ENCODE peak calls at places on chromosomes 3 and 15, in six cellular contexts. D, C, K, R, S and O are unnamed samples. For H3K4me1, the result is how much of the 10 kb centered on the place peaks cover.

GRCh38 chr15:70033529-70034140 is 64.1 kb downstream of the TLE3 start:
- DNase-seq in D (peak), K (no peak), C (no peak), R (no peak), S (no peak), O (no peak)

GRCh38 chr3:106435899-106436453 is 567.2 kb upstream of the CBLB start:
- DNase-seq in C (no peak), S (no peak), D (no peak), R (no peak), K (no peak), O (no peak)

GRCh38 chr15:50075292-50075691 is 43.7 kb downstream of the ATP8B4 start:
- DNase-seq in K (no peak), S (no peak), C (no peak), R (no peak), D (no peak), O (no peak)

GRCh38 chr3:48885753-48886152 is 12.9 kb downstream of the SLC25A20 start:
- DNase-seq in D (no peak), R (no peak), K (no peak), C (no peak), S (no peak), O (no peak)

GRCh38 chr3:188918086-188918485 is 253.7 kb upstream of the TPRG1 start:
- DNase-seq in R (no peak), D (no peak), S (no peak), C (no peak), K (no peak), O (no peak)

GRCh38 chr3:41307065-41307464 is 107.8 kb downstream of the CTNNB1 start:
- DNase-seq in S (no peak), K (no peak), C (no peak), D (no peak), R (no peak), O (no peak)

GRCh38 chr3:113983544-113983943 is 35.7 kb downstream of the ZDHHC23 start:
- DNase-seq in R (no peak), S (no peak), C (no peak), D (no peak), K (no peak), O (no peak)

GRCh38 chr3:4943553-4943952 is 35.7 kb upstream of the BHLHE40 start:
- DNase-seq in R (no peak), C (peak), D (no peak), S (no peak), K (no peak), O (no peak)

GRCh38 chr3:151144756-151145155 is 58.3 kb downstream of the GPR171 start:
- DNase-seq in R (no peak), C (no peak), K (no peak), D (no peak), S (no peak), O (no peak)

GRCh38 chr15:73078722-73079121 is 26.5 kb downstream of the NEO1 start:
- DNase-seq in D (no peak), C (no peak), K (no peak), S (no peak), R (no peak), O (no peak)

GRCh38 chr3:20747736-20748135 is 561.7 kb upstream of the SGO1 start:
- DNase-seq in C (no peak), D (no peak), R (no peak), K (no peak), S (no peak), O (no peak)

GRCh38 chr15:86444527-86444926 is 364.9 kb downstream of the AGBL1 start:
- DNase-seq in S (no peak), C (no peak), D (no peak), K (no peak), R (no peak), O (no peak)

GRCh38 chr15:94119923-94120775 is 111.2 kb upstream of the MCTP2 start:
- DNase-seq in S (peak), R (no peak), C (peak), D (peak), K (peak), O (no peak)

GRCh38 chr3:128702391-128702790 is 23.6 kb upstream of the RAB7A start:
- DNase-seq in S (no peak), D (no peak), C (no peak), K (no peak), R (no peak), O (no peak)

GRCh38 chr3:69776926-69777581 is 37.8 kb downstream of the MITF start:
- DNase-seq in C (no peak), R (no peak), K (no peak), D (no peak), S (no peak), O (no peak)

GRCh38 chr3:151962371-151962770 is 88.9 kb downstream of the SUCNR1 start:
- DNase-seq in D (no peak), R (no peak), S (no peak), K (no peak), C (no peak), O (no peak)

DNA sequence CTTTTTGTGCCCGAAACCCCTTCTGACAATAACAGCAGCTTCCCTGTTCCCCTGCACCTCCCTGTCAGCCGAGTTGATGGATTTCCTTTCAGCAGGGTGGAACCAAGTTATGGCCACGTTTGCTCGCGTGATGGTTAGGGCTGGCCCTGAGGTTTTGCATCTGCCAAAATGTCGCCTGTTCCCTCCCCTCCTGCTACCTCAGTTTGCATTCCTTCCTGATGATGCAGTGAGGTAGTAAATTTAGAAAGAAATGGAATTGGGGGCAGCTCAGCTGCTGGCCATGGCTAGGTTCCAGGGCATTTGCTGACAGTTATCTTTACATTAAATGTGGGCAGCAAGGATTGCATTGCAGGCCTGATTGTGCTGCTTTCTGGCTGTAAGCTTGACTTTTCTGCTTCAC is 13.2 kb downstream of the LIMD1 start:
- DNase-seq in K (no peak), D (no peak), S (no peak), C (no peak), R (no peak), O (no peak)
- H3K4me1 ChIP-seq in K (under half), D (under half), S (under half), C (half or more), R (half or more), O (under half)

DNA sequence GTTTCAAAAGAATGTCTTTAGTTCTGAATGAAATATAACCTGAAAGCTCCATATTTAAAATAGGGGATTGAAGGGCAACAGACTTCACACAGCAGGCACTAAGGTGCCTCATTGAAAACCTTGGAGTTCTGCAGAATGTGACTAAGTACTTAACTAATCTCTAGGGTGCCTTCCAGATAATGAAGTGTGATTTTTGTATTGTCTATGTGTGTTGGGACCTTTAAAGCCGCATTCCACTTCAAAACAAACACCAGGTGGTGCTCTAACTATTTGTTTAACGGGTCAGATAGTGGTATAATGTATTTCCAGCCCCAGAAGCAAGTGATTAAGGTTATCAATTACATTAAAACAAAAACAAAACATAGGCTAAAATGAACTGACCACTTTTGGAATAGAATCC is 28.0 kb downstream of the TFG start:
- DNase-seq in K (no peak), R (no peak), S (no peak), D (no peak), C (peak), O (no peak)
- TF ChIP-seq CTCF in K (peak), R (peak), S (peak), D (peak), C (peak), O (peak)

GRCh38 chr3:8503461-8503860 is 1.8 kb downstream of the LMCD1 start:
- DNase-seq in D (no peak), K (no peak), S (no peak), C (no peak), R (no peak), O (no peak)
- H3K4me3 ChIP-seq in D (no peak), K (no peak), S (no peak), C (peak), R (peak), O (no peak)

DNA sequence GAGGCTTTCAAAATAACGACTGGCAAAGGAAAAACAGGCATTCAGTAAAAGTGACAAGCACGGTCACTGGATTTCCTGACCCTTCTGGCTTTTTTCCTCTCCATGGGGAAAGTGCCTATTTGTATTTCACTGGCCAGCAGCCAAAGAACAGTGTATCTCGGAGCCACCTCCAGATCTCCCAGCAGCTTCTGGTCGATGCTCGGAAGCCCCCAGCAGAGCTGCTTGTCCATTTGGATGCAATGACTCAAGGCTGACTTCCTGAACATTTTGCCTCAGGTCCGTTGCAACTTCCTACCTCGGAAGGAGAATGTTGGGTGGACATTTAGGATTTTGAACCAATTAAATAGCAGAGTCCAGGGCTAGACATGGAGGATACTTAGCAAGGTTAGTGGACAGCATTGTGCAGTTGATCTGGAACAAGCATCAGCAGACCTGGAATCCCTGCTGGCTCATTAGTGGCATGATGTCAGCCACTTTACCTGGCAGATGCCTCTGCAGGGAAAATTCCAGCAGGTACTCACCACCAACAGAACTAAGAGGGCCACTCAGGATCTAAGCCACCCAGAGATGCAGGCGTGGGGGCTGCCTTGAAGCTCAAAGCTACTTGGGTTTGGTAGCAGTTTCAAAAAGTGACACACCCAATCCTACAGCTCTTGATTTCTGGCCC is 1.1 kb downstream of the FAM107A start:
- DNase-seq in K (no peak), D (no peak), R (no peak), C (no peak), S (no peak), O (no peak)
- H3K4me1 ChIP-seq in K (under half), D (under half), R (under half), C (under half), S (under half), O (under half)

GRCh38 chr3:32147935-32148334 is 41.5 kb downstream of the GPD1L start:
- DNase-seq in C (no peak), K (no peak), S (no peak), D (no peak), R (no peak), O (no peak)
- TF ChIP-seq CTCF in C (no peak), K (no peak), S (no peak), D (no peak), R (no peak), O (peak)

GRCh38 chr3:155737844-155738460 is 6.9 kb downstream of the PLCH1 start:
- DNase-seq in D (no peak), R (no peak), S (no peak), C (peak), K (peak), O (no peak)
- H3K4me3 ChIP-seq in D (no peak), R (no peak), S (no peak), C (peak), K (no peak), O (no peak)

DNA sequence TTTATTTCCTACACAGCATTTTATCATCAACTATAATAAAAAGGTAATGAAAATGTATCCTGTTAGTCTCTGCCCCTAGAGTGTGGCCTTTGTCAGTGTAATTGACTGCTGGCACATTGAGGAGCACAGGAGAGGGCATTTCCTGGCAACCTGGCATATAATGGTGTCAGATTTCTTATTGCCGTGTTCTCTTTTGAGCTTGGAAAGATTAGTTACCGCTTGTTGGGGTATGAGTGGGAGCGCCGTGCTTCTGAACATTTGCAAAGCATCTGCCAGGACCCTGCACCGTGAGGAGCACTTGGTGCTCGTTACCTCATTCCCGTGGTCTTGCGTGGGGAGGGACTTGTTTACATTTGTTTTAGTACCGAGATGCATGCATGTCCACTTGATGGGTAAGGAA is 124.4 kb downstream of the PTPRG start:
- DNase-seq in R (no peak), K (no peak), D (no peak), S (no peak), C (no peak), O (no peak)
- H3K4me1 ChIP-seq in R (under half), K (under half), D (under half), S (under half), C (under half), O (under half)

GRCh38 chr15:83449250-83449671 is 2.1 kb downstream of the SH3GL3 start:
- DNase-seq in K (no peak), D (no peak), C (no peak), R (no peak), S (no peak), O (no peak)

GRCh38 chr15:83446417-83446816 is 724 bp upstream of the SH3GL3 start:
- DNase-seq in K (no peak), S (no peak), C (no peak), D (no peak), R (no peak), O (no peak)

GRCh38 chr15:83444936-83445335 is 2.2 kb upstream of the SH3GL3 start:
- DNase-seq in C (no peak), D (no peak), R (no peak), K (no peak), S (no peak), O (no peak)

GRCh38 chr15:83445653-83446052 is 1.5 kb upstream of the SH3GL3 start:
- DNase-seq in R (no peak), C (no peak), K (no peak), S (no peak), D (no peak), O (no peak)

DNA sequence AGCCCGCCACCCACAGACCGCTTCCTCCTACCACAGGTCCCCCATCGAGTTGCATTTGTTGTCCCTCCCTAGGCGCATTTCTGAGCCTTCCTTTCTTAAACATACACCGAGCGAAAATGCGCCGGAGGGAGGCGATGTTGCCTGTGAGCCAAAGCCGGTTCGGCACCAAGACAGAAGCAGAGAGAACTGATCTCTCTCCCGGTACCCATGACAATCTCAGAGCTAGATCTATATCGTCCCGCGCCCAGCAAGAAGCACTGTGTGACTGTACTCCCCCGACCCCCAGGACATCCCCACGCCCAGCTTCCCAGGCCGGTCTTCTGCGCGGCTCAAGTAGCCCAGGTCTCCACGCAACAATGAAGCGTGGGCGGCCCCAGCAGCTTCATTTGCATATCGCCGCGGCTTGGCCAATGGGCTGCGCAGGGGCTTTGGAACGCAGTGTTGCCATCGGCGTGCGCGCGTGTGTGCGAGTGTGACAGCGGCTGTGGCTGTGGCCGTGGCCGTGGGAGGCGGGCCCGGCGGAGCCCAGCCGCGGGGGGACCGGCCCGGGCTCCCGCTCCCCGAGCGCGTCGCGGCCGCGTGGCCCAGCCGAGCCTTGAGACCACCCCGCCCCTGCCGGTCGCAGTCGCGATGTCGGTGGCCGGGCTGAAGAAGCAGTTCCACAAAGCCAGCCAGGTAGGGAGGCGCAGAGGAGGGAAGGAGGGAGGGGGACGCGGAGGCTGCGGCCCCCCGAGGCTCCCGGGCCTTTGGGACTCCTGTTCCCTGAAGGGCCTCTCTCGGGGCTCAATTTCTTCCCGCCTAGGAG is at the start of gene SH3GL3:
- DNase-seq in R (peak), D (peak), C (peak), K (peak), S (peak), O (peak)
- TF ChIP-seq CTCF in R (no peak), D (no peak), C (peak), K (no peak), S (no peak), O (peak)

DNA sequence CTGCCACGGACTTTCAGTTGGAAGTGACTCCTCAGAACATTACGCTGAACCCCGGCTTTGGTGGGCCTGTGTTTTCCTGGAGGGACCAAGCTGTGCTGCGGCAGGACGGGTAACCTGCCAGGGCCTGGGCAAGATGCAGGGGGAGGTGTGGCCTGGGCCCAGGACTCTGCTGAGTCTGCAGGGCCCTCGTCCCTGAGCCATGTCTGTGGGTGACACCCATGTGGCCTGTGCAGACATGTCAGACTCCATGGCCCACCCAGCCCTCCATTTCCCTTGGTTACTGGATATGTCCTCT is 4.9 kb upstream of the ITIH3 start:
- DNase-seq in C (no peak), S (no peak), R (peak), D (no peak), K (peak), O (no peak)
- H3K4me3 ChIP-seq in C (no peak), S (no peak), R (no peak), D (no peak), K (no peak), O (no peak)